ENCODE peak calls at places on chromosome 17, in nine cellular contexts. V is aorta; F is GM12878; L is K562; O is CD8-positive, alpha-beta T cell; S is left lung; K is lung; Q is right cardiac atrium; X is IMR-90. C is an unnamed sample.

GRCh38 chr17:32516940-32517711 is 30.3 kb downstream of the CDK5R1 start:
- ATAC-seq in F (peak), K (no peak), L (no peak), Q (no peak), V (no peak), X (no peak), S (no peak), O (no peak), C (no peak)

GRCh38 chr17:50373705-50374104 is 676 bp downstream of the EME1 start:
- ATAC-seq in V (no peak), F (no peak), K (no peak), L (no peak), O (no peak), Q (no peak), S (no peak), X (no peak), C (no peak)

GRCh38 chr17:3916013-3916696 is at the start of gene P2RX1:
- ATAC-seq in L (peak), K (no peak), F (peak), Q (peak), V (no peak), S (peak), O (peak), X (no peak), C (no peak)

GRCh38 chr17:50180066-50180465 is 14.3 kb downstream of the SGCA start:
- ATAC-seq in S (no peak), F (no peak), O (no peak), X (no peak), Q (no peak), V (no peak), L (no peak), K (no peak), C (no peak)

GRCh38 chr17:38893612-38894011 is 23.8 kb downstream of the LASP1 start:
- ATAC-seq in X (peak), K (no peak), S (peak), V (no peak), L (peak), Q (peak), F (no peak), O (peak), C (peak)

GRCh38 chr17:50693041-50693682 is 14.6 kb downstream of the ANKRD40 start:
- ATAC-seq in L (no peak), Q (no peak), F (no peak), O (no peak), K (no peak), V (no peak), X (peak), S (peak), C (no peak)

GRCh38 chr17:20157078-20157360 is 147.9 kb downstream of the SPECC1 start:
- ATAC-seq in S (no peak), Q (no peak), V (no peak), L (no peak), X (no peak), K (no peak), F (no peak), O (no peak), C (no peak)

GRCh38 chr17:14268264-14268663 is 31.6 kb upstream of the CDRT15 start:
- ATAC-seq in Q (no peak), X (no peak), K (no peak), L (no peak), S (no peak), O (no peak), V (no peak), F (no peak), C (no peak)

GRCh38 chr17:80000955-80001354 is 34.7 kb downstream of the TBC1D16 start:
- ATAC-seq in K (no peak), Q (peak), L (no peak), O (no peak), V (no peak), X (no peak), F (no peak), S (no peak), C (no peak)

GRCh38 chr17:32318071-32318470 is 23.9 kb downstream of the C17orf75 start:
- ATAC-seq in L (no peak), K (no peak), V (no peak), S (no peak), X (no peak), Q (no peak), O (no peak), F (no peak), C (no peak)

GRCh38 chr17:46821482-46822387 is 3.2 kb upstream of the WNT3 start:
- ATAC-seq in Q (no peak), L (peak), S (peak), V (no peak), F (no peak), K (no peak), X (no peak), O (no peak), C (peak)

GRCh38 chr17:27747462-27748359 is 52.6 kb downstream of the NOS2 start:
- ATAC-seq in L (peak), Q (no peak), F (no peak), X (no peak), V (no peak), O (no peak), S (no peak), K (no peak), C (no peak)

GRCh38 chr17:83081561-83082201 is 2.3 kb downstream of the METRNL start:
- ATAC-seq in O (peak), X (no peak), S (no peak), K (no peak), V (peak), L (no peak), Q (peak), F (peak), C (peak)

GRCh38 chr17:32303861-32304288 is 38.1 kb downstream of the C17orf75 start:
- ATAC-seq in F (no peak), L (no peak), S (no peak), Q (peak), O (no peak), K (no peak), X (no peak), V (no peak), C (no peak)

GRCh38 chr17:69581061-69581955 is 166.8 kb downstream of the MAP2K6 start:
- ATAC-seq in X (peak), Q (peak), O (peak), L (no peak), F (peak), V (no peak), K (peak), S (no peak), C (no peak)

GRCh38 chr17:39643271-39643670 is 6.3 kb downstream of the STARD3 start:
- ATAC-seq in Q (peak), K (no peak), X (peak), L (no peak), V (no peak), S (peak), O (no peak), F (no peak), C (no peak)

GRCh38 chr17:75587718-75588545 is at the start of gene MYO15B:
- ATAC-seq in O (peak), V (peak), Q (peak), S (peak), X (no peak), F (peak), L (no peak), K (peak), C (peak)

GRCh38 chr17:64354824-64355535 is 35.7 kb downstream of the PECAM1 start:
- ATAC-seq in K (no peak), V (no peak), Q (peak), O (no peak), F (no peak), X (no peak), L (no peak), S (no peak), C (no peak)

GRCh38 chr17:45353047-45353446 is 36.2 kb upstream of the MAP3K14 start:
- ATAC-seq in K (no peak), F (peak), S (peak), L (peak), V (no peak), X (no peak), Q (peak), O (no peak), C (no peak)

GRCh38 chr17:15655162-15655561 is 28.9 kb downstream of the TRIM16 start:
- ATAC-seq in S (no peak), X (no peak), V (no peak), Q (no peak), L (no peak), O (no peak), F (no peak), K (no peak), C (no peak)

GRCh38 chr17:29665480-29665807 is 42.7 kb upstream of the CORO6 start:
- ATAC-seq in O (no peak), X (no peak), S (no peak), V (no peak), Q (no peak), F (no peak), L (no peak), K (no peak), C (no peak)
- H3K27ac ChIP-seq in O (no peak), X (no peak), S (peak), V (no peak), Q (no peak), F (peak), L (peak), K (peak), C (no peak)

DNA sequence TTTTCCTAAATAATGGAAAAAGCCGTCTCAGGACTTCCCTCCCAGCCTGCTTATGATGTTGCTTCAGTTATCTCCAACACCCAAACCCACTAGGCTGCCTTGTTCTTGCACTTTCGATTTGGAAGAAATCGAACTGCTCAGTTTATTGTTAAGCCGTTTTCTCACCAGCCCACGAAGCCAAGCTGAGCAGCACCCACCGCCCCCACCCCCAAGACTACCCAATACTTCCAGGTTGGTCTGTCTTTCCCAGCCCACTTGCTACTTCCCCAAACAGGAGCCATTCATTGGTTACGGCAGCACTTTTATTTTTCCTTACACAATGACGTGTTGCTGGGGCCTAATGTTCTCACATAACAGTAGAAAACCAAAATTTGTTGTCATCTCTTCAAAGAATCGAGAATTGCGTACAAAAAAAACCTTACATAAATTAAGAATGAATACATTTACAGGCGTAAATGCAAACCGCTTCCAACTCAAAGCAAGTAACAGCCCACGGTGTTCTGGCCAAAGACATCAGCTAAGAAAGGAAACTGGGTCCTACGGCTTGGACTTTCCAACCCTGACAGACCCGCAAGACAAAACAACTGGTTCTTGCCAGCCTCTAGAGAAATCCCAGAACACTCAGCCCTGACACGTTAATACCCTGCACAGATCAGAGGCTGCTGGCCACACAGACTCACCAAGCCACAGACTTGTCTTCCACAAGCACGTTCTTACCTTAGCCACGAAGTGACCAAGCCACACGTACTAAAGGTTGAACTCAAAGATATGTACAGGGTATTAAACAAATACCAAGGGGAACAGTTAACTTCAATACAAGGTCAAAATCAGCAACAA is 2.7 kb downstream of the ACTG1 start:
- ATAC-seq in S (no peak), K (no peak), X (no peak), O (peak), L (no peak), V (no peak), F (no peak), Q (no peak), C (no peak)
- H3K27ac ChIP-seq in S (peak), K (peak), X (peak), O (peak), L (peak), V (no peak), F (peak), Q (peak), C (peak)

GRCh38 chr17:62140376-62140775 is 75.3 kb upstream of the MED13 start:
- ATAC-seq in F (no peak), K (no peak), V (no peak), X (no peak), S (no peak), L (no peak), O (no peak), Q (no peak), C (no peak)

GRCh38 chr17:62139141-62139540 is 74.1 kb upstream of the MED13 start:
- ATAC-seq in S (no peak), X (no peak), L (no peak), K (no peak), F (no peak), Q (no peak), O (no peak), V (no peak), C (no peak)

GRCh38 chr17:62135742-62136141 is 70.7 kb upstream of the MED13 start:
- ATAC-seq in K (no peak), L (no peak), X (no peak), O (no peak), V (no peak), Q (no peak), F (no peak), S (no peak), C (no peak)

DNA sequence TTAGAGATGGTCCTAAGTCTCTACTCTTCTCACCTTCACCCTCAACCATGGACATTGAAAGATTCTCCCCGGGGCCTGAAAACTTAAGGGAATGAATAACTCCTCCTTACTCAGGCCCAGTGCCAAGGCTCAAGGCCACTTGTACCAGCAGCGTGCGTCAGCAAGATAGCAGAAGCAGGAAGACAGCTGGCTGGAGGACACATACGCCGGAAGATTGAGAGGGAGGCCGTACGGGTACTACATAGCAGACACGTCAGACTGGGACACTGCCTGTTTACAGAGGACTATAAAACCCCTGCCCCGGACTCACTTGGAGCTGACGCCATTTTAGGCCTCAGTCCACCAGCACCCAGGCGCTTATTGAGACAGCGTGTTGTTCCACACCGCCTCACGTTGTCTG is 75.8 kb upstream of the MED13 start:
- ATAC-seq in F (no peak), V (no peak), O (no peak), X (no peak), L (no peak), S (peak), K (no peak), Q (no peak), C (no peak)
- H3K27ac ChIP-seq in F (no peak), V (no peak), O (no peak), X (no peak), L (no peak), S (no peak), K (no peak), Q (no peak), C (no peak)

GRCh38 chr17:2087597-2088211 is 32.8 kb downstream of the HIC1 start:
- ATAC-seq in O (peak), V (no peak), X (no peak), K (peak), Q (peak), F (peak), L (no peak), S (peak), C (no peak)
- H3K27ac ChIP-seq in O (no peak), V (no peak), X (no peak), K (peak), Q (peak), F (peak), L (no peak), S (peak), C (peak)

GRCh38 chr17:59748591-59748990 is 41.1 kb downstream of the VMP1 start:
- ATAC-seq in F (no peak), K (no peak), V (no peak), L (no peak), Q (no peak), S (no peak), O (no peak), X (no peak), C (no peak)
- H3K27ac ChIP-seq in F (no peak), K (no peak), V (no peak), L (no peak), Q (no peak), S (no peak), O (no peak), X (no peak), C (no peak)